ENCODE peak calls at places on chromosome X, in ten cellular contexts. B, V, C, O, E, P, W, A, Z and Q are unnamed samples.

GRCh38 chrX:110280954-110281353 is 36.9 kb downstream of the AMMECR1 start:
- DNase-seq in V (no peak), A (no peak), E (no peak), P (peak; percentile 27), B (no peak), Z (no peak), O (no peak), C (no peak), W (peak; percentile 85), Q (peak; percentile 83)

GRCh38 chrX:9464435-9465371 is at the start of gene TBL1X:
- DNase-seq in E (peak; percentile 57), A (peak; percentile 77), V (no peak), O (no peak), C (peak; percentile 37), W (no peak), Z (peak; percentile 52), P (no peak), B (no peak), Q (peak; percentile 19)

GRCh38 chrX:133674726-133675470 is 259.6 kb upstream of the GPC4 start:
- DNase-seq in O (no peak), C (no peak), Z (no peak), B (peak; percentile 46), V (no peak), E (no peak), W (no peak), A (no peak), P (no peak), Q (no peak)

GRCh38 chrX:152821145-152821765 is 9.3 kb downstream of the CETN2 start:
- DNase-seq in O (no peak), E (peak; percentile 59), V (no peak), P (peak; percentile 57), B (peak; percentile 20), A (peak; percentile 6), Z (no peak), W (no peak), C (no peak), Q (peak; percentile 38)

GRCh38 chrX:14125451-14125850 is 95.8 kb upstream of the GEMIN8 start:
- DNase-seq in O (no peak), B (no peak), Z (no peak), C (no peak), A (no peak), P (peak; percentile 69), V (no peak), W (no peak), E (no peak), Q (no peak)

GRCh38 chrX:97189668-97190067 is 306.0 kb downstream of the RPA4 start:
- DNase-seq in W (no peak), Z (no peak), O (no peak), P (no peak), B (no peak), A (no peak), C (no peak), V (no peak), E (no peak), Q (no peak)

GRCh38 chrX:9340619-9341304 is 124.1 kb upstream of the TBL1X start:
- DNase-seq in A (peak; percentile 34), E (no peak), W (no peak), B (no peak), V (no peak), O (peak; percentile 5), C (no peak), Z (no peak), P (no peak), Q (peak; percentile 42)

GRCh38 chrX:70346671-70347070 is 56.8 kb downstream of the KIF4A start:
- DNase-seq in O (no peak), W (no peak), Z (no peak), E (no peak), B (no peak), A (no peak), C (no peak), P (no peak), V (no peak), Q (no peak)

GRCh38 chrX:118644378-118644777 is 83.0 kb upstream of the IL13RA1 start:
- DNase-seq in E (peak; percentile 79), Z (peak; percentile 24), A (peak; percentile 1), B (no peak), W (no peak), V (no peak), O (no peak), C (no peak), P (peak; percentile 44), Q (peak; percentile 44)

GRCh38 chrX:1391370-1391706 is 575 bp downstream of the SLC25A6 start:
- DNase-seq in C (peak; percentile 90), A (peak; percentile 97), E (no peak), V (no peak), W (peak; percentile 12), O (peak; percentile 69), P (no peak), B (no peak), Z (peak; percentile 99), Q (no peak)

GRCh38 chrX:150934453-150934852 is 36.0 kb upstream of the CD99L2 start:
- DNase-seq in E (no peak), B (no peak), A (no peak), O (no peak), Z (peak; percentile 50), C (no peak), P (peak; percentile 25), W (peak; percentile 52), V (no peak), Q (peak; percentile 73)

GRCh38 chrX:102950908-102951866 is 14.1 kb downstream of the RAB40AL start:
- DNase-seq in V (no peak), Z (peak; percentile 27), C (peak; percentile 12), P (peak; percentile 75), O (no peak), W (no peak), B (peak; percentile 69), A (peak; percentile 19), E (peak; percentile 38), Q (peak; percentile 46)

GRCh38 chrX:18542897-18543296 is 117.5 kb downstream of the CDKL5 start:
- DNase-seq in O (no peak), Z (no peak), W (no peak), P (no peak), C (no peak), V (no peak), E (no peak), A (no peak), B (no peak), Q (no peak)

GRCh38 chrX:17375631-17376380 is 806 bp downstream of the NHS start:
- DNase-seq in P (peak; percentile 15), C (no peak), A (no peak), V (no peak), O (no peak), Z (peak; percentile 57), B (no peak), E (no peak), W (no peak), Q (peak; percentile 20)

GRCh38 chrX:153491351-153492152 is 3.2 kb upstream of the BGN start:
- DNase-seq in P (no peak), C (no peak), W (no peak), E (no peak), A (no peak), V (no peak), Z (no peak), B (no peak), O (no peak), Q (no peak)

GRCh38 chrX:11059923-11060322 is 51.2 kb upstream of the HCCS start:
- DNase-seq in E (no peak), P (no peak), A (no peak), Z (no peak), B (no peak), O (no peak), C (no peak), V (no peak), W (no peak), Q (peak; percentile 21)

GRCh38 chrX:150094996-150095395 is 156.7 kb upstream of the EOLA2 start:
- DNase-seq in C (no peak), E (no peak), V (no peak), B (no peak), P (no peak), W (no peak), A (no peak), Z (no peak), O (no peak), Q (no peak)

GRCh38 chrX:128800138-128800537 is 723.2 kb downstream of the SMARCA1 start:
- DNase-seq in Z (no peak), W (no peak), E (peak; percentile 3), V (no peak), C (no peak), A (no peak), P (no peak), O (no peak), B (no peak), Q (no peak)

GRCh38 chrX:108090474-108091265 is 672 bp downstream of the PSMD10 start:
- DNase-seq in E (peak; percentile 53), C (no peak), V (no peak), A (no peak), P (no peak), Z (no peak), O (no peak), W (no peak), B (no peak), Q (peak; percentile 51)

GRCh38 chrX:139932901-139933796 is at the start of gene ATP11C:
- DNase-seq in C (peak; percentile 72), W (no peak), A (peak; percentile 84), Z (peak; percentile 82), E (peak; percentile 78), O (peak; percentile 46), V (peak; percentile 13), B (peak; percentile 57), P (peak; percentile 48), Q (peak; percentile 78)

GRCh38 chrX:136268051-136269048 is 17.1 kb upstream of the MAP7D3 start:
- DNase-seq in A (peak; percentile 26), E (peak; percentile 56), P (peak; percentile 47), O (no peak), B (no peak), W (no peak), Z (peak; percentile 39), C (peak; percentile 14), V (no peak), Q (peak; percentile 54)

GRCh38 chrX:118693843-118694242 is 33.6 kb upstream of the IL13RA1 start:
- DNase-seq in O (no peak), E (no peak), V (no peak), C (no peak), W (no peak), B (no peak), P (no peak), A (no peak), Z (no peak), Q (no peak)

GRCh38 chrX:13024911-13025454 is 19.4 kb downstream of the FAM9C start:
- DNase-seq in O (no peak), V (no peak), B (no peak), A (no peak), C (no peak), W (no peak), P (no peak), E (no peak), Z (no peak), Q (no peak)

GRCh38 chrX:34918091-34918736 is 24.4 kb upstream of the FAM47B start:
- DNase-seq in W (no peak), C (no peak), P (no peak), A (no peak), O (no peak), B (no peak), Z (peak; percentile 26), E (peak; percentile 44), V (no peak), Q (peak; percentile 78)